ENCODE peak calls at places on chromosome 3, in nine cellular contexts. One of them, this sample, is unnamed.

GRCh38 chr3:111070772-111071256 is 802 bp upstream of the NECTIN3 start:
- DNase-seq in SW 1271: peak
- DNase-seq in GM20000: peak
- DNase-seq in activated CD8-positive, alpha-beta memory T cell treated with anti-CD3 and anti-CD28 coated beads for 48 hours: peak
- DNase-seq in stimulated activated CD8-positive, alpha-beta memory T cell treated with anti-CD3 and anti-CD28 coated beads, Interleukin-4, amount 100 ng/mL, for 24 hours: no peak
- DNase-seq in NCI-H524: peak
- DNase-seq in astrocyte of the hippocampus: no peak
- DNase-seq in stomach: no peak
- DNase-seq in SHP77: no peak
- DNase-seq in this sample: no peak

GRCh38 chr3:23702198-23702597 is 103.6 kb upstream of the UBE2E1 start:
- DNase-seq in astrocyte of the hippocampus: peak
- DNase-seq in NCI-H524: no peak
- DNase-seq in stomach: no peak
- DNase-seq in activated CD8-positive, alpha-beta memory T cell treated with anti-CD3 and anti-CD28 coated beads for 48 hours: no peak
- DNase-seq in SW 1271: no peak
- DNase-seq in SHP77: no peak
- DNase-seq in GM20000: no peak
- DNase-seq in stimulated activated CD8-positive, alpha-beta memory T cell treated with anti-CD3 and anti-CD28 coated beads, Interleukin-4, amount 100 ng/mL, for 24 hours: no peak
- DNase-seq in this sample: no peak

GRCh38 chr3:15317164-15317477 is 15.3 kb downstream of the SH3BP5 start:
- DNase-seq in astrocyte of the hippocampus: peak
- DNase-seq in stimulated activated CD8-positive, alpha-beta memory T cell treated with anti-CD3 and anti-CD28 coated beads, Interleukin-4, amount 100 ng/mL, for 24 hours: no peak
- DNase-seq in SHP77: no peak
- DNase-seq in GM20000: no peak
- DNase-seq in activated CD8-positive, alpha-beta memory T cell treated with anti-CD3 and anti-CD28 coated beads for 48 hours: no peak
- DNase-seq in stomach: no peak
- DNase-seq in NCI-H524: no peak
- DNase-seq in SW 1271: no peak
- DNase-seq in this sample: no peak

GRCh38 chr3:46845860-46846623 is 17.2 kb downstream of the MYL3 start:
- DNase-seq in activated CD8-positive, alpha-beta memory T cell treated with anti-CD3 and anti-CD28 coated beads for 48 hours: peak
- DNase-seq in astrocyte of the hippocampus: peak
- DNase-seq in stomach: peak
- DNase-seq in stimulated activated CD8-positive, alpha-beta memory T cell treated with anti-CD3 and anti-CD28 coated beads, Interleukin-4, amount 100 ng/mL, for 24 hours: peak
- DNase-seq in SW 1271: no peak
- DNase-seq in GM20000: peak
- DNase-seq in NCI-H524: peak
- DNase-seq in SHP77: peak
- DNase-seq in this sample: peak

GRCh38 chr3:50924638-50925037 is 249.9 kb downstream of the DOCK3 start:
- DNase-seq in stimulated activated CD8-positive, alpha-beta memory T cell treated with anti-CD3 and anti-CD28 coated beads, Interleukin-4, amount 100 ng/mL, for 24 hours: no peak
- DNase-seq in NCI-H524: no peak
- DNase-seq in astrocyte of the hippocampus: no peak
- DNase-seq in GM20000: no peak
- DNase-seq in activated CD8-positive, alpha-beta memory T cell treated with anti-CD3 and anti-CD28 coated beads for 48 hours: no peak
- DNase-seq in stomach: no peak
- DNase-seq in SHP77: no peak
- DNase-seq in SW 1271: no peak
- DNase-seq in this sample: no peak

GRCh38 chr3:136632625-136633081 is 119.5 kb downstream of the STAG1 start:
- DNase-seq in activated CD8-positive, alpha-beta memory T cell treated with anti-CD3 and anti-CD28 coated beads for 48 hours: no peak
- DNase-seq in GM20000: no peak
- DNase-seq in SW 1271: no peak
- DNase-seq in stomach: no peak
- DNase-seq in SHP77: no peak
- DNase-seq in astrocyte of the hippocampus: no peak
- DNase-seq in NCI-H524: no peak
- DNase-seq in stimulated activated CD8-positive, alpha-beta memory T cell treated with anti-CD3 and anti-CD28 coated beads, Interleukin-4, amount 100 ng/mL, for 24 hours: no peak
- DNase-seq in this sample: no peak

GRCh38 chr3:51828297-51828696 is 33.1 kb upstream of the IQCF2 start:
- DNase-seq in GM20000: no peak
- DNase-seq in SHP77: no peak
- DNase-seq in activated CD8-positive, alpha-beta memory T cell treated with anti-CD3 and anti-CD28 coated beads for 48 hours: no peak
- DNase-seq in stimulated activated CD8-positive, alpha-beta memory T cell treated with anti-CD3 and anti-CD28 coated beads, Interleukin-4, amount 100 ng/mL, for 24 hours: no peak
- DNase-seq in SW 1271: no peak
- DNase-seq in NCI-H524: no peak
- DNase-seq in stomach: no peak
- DNase-seq in astrocyte of the hippocampus: no peak
- DNase-seq in this sample: no peak

GRCh38 chr3:110667216-110667615 is 404.4 kb upstream of the NECTIN3 start:
- DNase-seq in stimulated activated CD8-positive, alpha-beta memory T cell treated with anti-CD3 and anti-CD28 coated beads, Interleukin-4, amount 100 ng/mL, for 24 hours: no peak
- DNase-seq in SW 1271: no peak
- DNase-seq in stomach: no peak
- DNase-seq in SHP77: no peak
- DNase-seq in NCI-H524: no peak
- DNase-seq in activated CD8-positive, alpha-beta memory T cell treated with anti-CD3 and anti-CD28 coated beads for 48 hours: no peak
- DNase-seq in astrocyte of the hippocampus: peak
- DNase-seq in GM20000: no peak
- DNase-seq in this sample: no peak

GRCh38 chr3:179563298-179563934 is 690 bp downstream of the ACTL6A start:
- DNase-seq in astrocyte of the hippocampus: peak
- DNase-seq in activated CD8-positive, alpha-beta memory T cell treated with anti-CD3 and anti-CD28 coated beads for 48 hours: peak
- DNase-seq in SW 1271: peak
- DNase-seq in stimulated activated CD8-positive, alpha-beta memory T cell treated with anti-CD3 and anti-CD28 coated beads, Interleukin-4, amount 100 ng/mL, for 24 hours: peak
- DNase-seq in SHP77: peak
- DNase-seq in NCI-H524: peak
- DNase-seq in GM20000: peak
- DNase-seq in stomach: peak
- DNase-seq in this sample: peak

GRCh38 chr3:42701371-42702065 is 1.1 kb downstream of the HHATL start:
- DNase-seq in stimulated activated CD8-positive, alpha-beta memory T cell treated with anti-CD3 and anti-CD28 coated beads, Interleukin-4, amount 100 ng/mL, for 24 hours: peak
- DNase-seq in SW 1271: no peak
- DNase-seq in astrocyte of the hippocampus: peak
- DNase-seq in stomach: peak
- DNase-seq in activated CD8-positive, alpha-beta memory T cell treated with anti-CD3 and anti-CD28 coated beads for 48 hours: peak
- DNase-seq in NCI-H524: no peak
- DNase-seq in SHP77: peak
- DNase-seq in GM20000: peak
- DNase-seq in this sample: peak

GRCh38 chr3:118228151-118228550 is 806.5 kb downstream of the IGSF11 start:
- DNase-seq in SHP77: no peak
- DNase-seq in SW 1271: no peak
- DNase-seq in astrocyte of the hippocampus: no peak
- DNase-seq in activated CD8-positive, alpha-beta memory T cell treated with anti-CD3 and anti-CD28 coated beads for 48 hours: no peak
- DNase-seq in GM20000: no peak
- DNase-seq in NCI-H524: no peak
- DNase-seq in stimulated activated CD8-positive, alpha-beta memory T cell treated with anti-CD3 and anti-CD28 coated beads, Interleukin-4, amount 100 ng/mL, for 24 hours: no peak
- DNase-seq in stomach: no peak
- DNase-seq in this sample: no peak

GRCh38 chr3:147618636-147619035 is 209.5 kb downstream of the ZIC1 start:
- DNase-seq in activated CD8-positive, alpha-beta memory T cell treated with anti-CD3 and anti-CD28 coated beads for 48 hours: no peak
- DNase-seq in SHP77: no peak
- DNase-seq in SW 1271: no peak
- DNase-seq in NCI-H524: peak
- DNase-seq in GM20000: no peak
- DNase-seq in astrocyte of the hippocampus: no peak
- DNase-seq in stimulated activated CD8-positive, alpha-beta memory T cell treated with anti-CD3 and anti-CD28 coated beads, Interleukin-4, amount 100 ng/mL, for 24 hours: no peak
- DNase-seq in stomach: no peak
- DNase-seq in this sample: no peak

GRCh38 chr3:125641901-125642300 is 46.6 kb upstream of the OSBPL11 start:
- DNase-seq in astrocyte of the hippocampus: no peak
- DNase-seq in activated CD8-positive, alpha-beta memory T cell treated with anti-CD3 and anti-CD28 coated beads for 48 hours: no peak
- DNase-seq in GM20000: no peak
- DNase-seq in NCI-H524: no peak
- DNase-seq in stomach: no peak
- DNase-seq in SW 1271: no peak
- DNase-seq in SHP77: no peak
- DNase-seq in stimulated activated CD8-positive, alpha-beta memory T cell treated with anti-CD3 and anti-CD28 coated beads, Interleukin-4, amount 100 ng/mL, for 24 hours: no peak
- DNase-seq in this sample: no peak

GRCh38 chr3:33942483-33943150 is 144.2 kb downstream of the PDCD6IP start:
- DNase-seq in stomach: no peak
- DNase-seq in NCI-H524: no peak
- DNase-seq in activated CD8-positive, alpha-beta memory T cell treated with anti-CD3 and anti-CD28 coated beads for 48 hours: no peak
- DNase-seq in SHP77: no peak
- DNase-seq in stimulated activated CD8-positive, alpha-beta memory T cell treated with anti-CD3 and anti-CD28 coated beads, Interleukin-4, amount 100 ng/mL, for 24 hours: no peak
- DNase-seq in SW 1271: no peak
- DNase-seq in astrocyte of the hippocampus: no peak
- DNase-seq in GM20000: no peak
- DNase-seq in this sample: no peak

GRCh38 chr3:47005212-47006144 is 26.0 kb downstream of the NBEAL2 start:
- DNase-seq in stomach: no peak
- DNase-seq in NCI-H524: no peak
- DNase-seq in SHP77: no peak
- DNase-seq in GM20000: no peak
- DNase-seq in SW 1271: no peak
- DNase-seq in astrocyte of the hippocampus: no peak
- DNase-seq in stimulated activated CD8-positive, alpha-beta memory T cell treated with anti-CD3 and anti-CD28 coated beads, Interleukin-4, amount 100 ng/mL, for 24 hours: no peak
- DNase-seq in activated CD8-positive, alpha-beta memory T cell treated with anti-CD3 and anti-CD28 coated beads for 48 hours: no peak
- DNase-seq in this sample: no peak

GRCh38 chr3:142009029-142009428 is 132.6 kb downstream of the ATP1B3 start:
- DNase-seq in GM20000: no peak
- DNase-seq in astrocyte of the hippocampus: no peak
- DNase-seq in SHP77: no peak
- DNase-seq in activated CD8-positive, alpha-beta memory T cell treated with anti-CD3 and anti-CD28 coated beads for 48 hours: no peak
- DNase-seq in stimulated activated CD8-positive, alpha-beta memory T cell treated with anti-CD3 and anti-CD28 coated beads, Interleukin-4, amount 100 ng/mL, for 24 hours: no peak
- DNase-seq in stomach: no peak
- DNase-seq in NCI-H524: no peak
- DNase-seq in SW 1271: no peak
- DNase-seq in this sample: no peak

GRCh38 chr3:195807681-195808121 is 4.0 kb downstream of the MUC4 start:
- DNase-seq in activated CD8-positive, alpha-beta memory T cell treated with anti-CD3 and anti-CD28 coated beads for 48 hours: no peak
- DNase-seq in GM20000: no peak
- DNase-seq in NCI-H524: no peak
- DNase-seq in astrocyte of the hippocampus: no peak
- DNase-seq in stomach: no peak
- DNase-seq in stimulated activated CD8-positive, alpha-beta memory T cell treated with anti-CD3 and anti-CD28 coated beads, Interleukin-4, amount 100 ng/mL, for 24 hours: no peak
- DNase-seq in SW 1271: no peak
- DNase-seq in SHP77: no peak
- DNase-seq in this sample: no peak

GRCh38 chr3:175068587-175068986 is 209.5 kb downstream of the NAALADL2 start:
- DNase-seq in astrocyte of the hippocampus: no peak
- DNase-seq in GM20000: no peak
- DNase-seq in stimulated activated CD8-positive, alpha-beta memory T cell treated with anti-CD3 and anti-CD28 coated beads, Interleukin-4, amount 100 ng/mL, for 24 hours: no peak
- DNase-seq in NCI-H524: no peak
- DNase-seq in SHP77: no peak
- DNase-seq in activated CD8-positive, alpha-beta memory T cell treated with anti-CD3 and anti-CD28 coated beads for 48 hours: no peak
- DNase-seq in SW 1271: no peak
- DNase-seq in stomach: no peak
- DNase-seq in this sample: no peak

GRCh38 chr3:182129745-182130144 is 418.0 kb downstream of the SOX2 start:
- DNase-seq in NCI-H524: no peak
- DNase-seq in SW 1271: no peak
- DNase-seq in GM20000: no peak
- DNase-seq in SHP77: no peak
- DNase-seq in stimulated activated CD8-positive, alpha-beta memory T cell treated with anti-CD3 and anti-CD28 coated beads, Interleukin-4, amount 100 ng/mL, for 24 hours: no peak
- DNase-seq in activated CD8-positive, alpha-beta memory T cell treated with anti-CD3 and anti-CD28 coated beads for 48 hours: no peak
- DNase-seq in stomach: no peak
- DNase-seq in astrocyte of the hippocampus: no peak
- DNase-seq in this sample: no peak

GRCh38 chr3:138407236-138407907 is 27.0 kb upstream of the ESYT3 start:
- DNase-seq in stimulated activated CD8-positive, alpha-beta memory T cell treated with anti-CD3 and anti-CD28 coated beads, Interleukin-4, amount 100 ng/mL, for 24 hours: no peak
- DNase-seq in SW 1271: no peak
- DNase-seq in GM20000: no peak
- DNase-seq in stomach: no peak
- DNase-seq in NCI-H524: no peak
- DNase-seq in SHP77: no peak
- DNase-seq in astrocyte of the hippocampus: no peak
- DNase-seq in activated CD8-positive, alpha-beta memory T cell treated with anti-CD3 and anti-CD28 coated beads for 48 hours: no peak
- DNase-seq in this sample: no peak

GRCh38 chr3:14565791-14566588 is 25.8 kb upstream of the GRIP2 start:
- DNase-seq in stimulated activated CD8-positive, alpha-beta memory T cell treated with anti-CD3 and anti-CD28 coated beads, Interleukin-4, amount 100 ng/mL, for 24 hours: no peak
- DNase-seq in SW 1271: no peak
- DNase-seq in astrocyte of the hippocampus: peak
- DNase-seq in activated CD8-positive, alpha-beta memory T cell treated with anti-CD3 and anti-CD28 coated beads for 48 hours: no peak
- DNase-seq in stomach: peak
- DNase-seq in GM20000: no peak
- DNase-seq in NCI-H524: no peak
- DNase-seq in SHP77: no peak
- DNase-seq in this sample: peak

GRCh38 chr3:126925411-126926171 is 57.3 kb upstream of the PLXNA1 start:
- DNase-seq in SHP77: no peak
- DNase-seq in NCI-H524: no peak
- DNase-seq in stimulated activated CD8-positive, alpha-beta memory T cell treated with anti-CD3 and anti-CD28 coated beads, Interleukin-4, amount 100 ng/mL, for 24 hours: no peak
- DNase-seq in stomach: no peak
- DNase-seq in activated CD8-positive, alpha-beta memory T cell treated with anti-CD3 and anti-CD28 coated beads for 48 hours: no peak
- DNase-seq in SW 1271: no peak
- DNase-seq in GM20000: no peak
- DNase-seq in astrocyte of the hippocampus: no peak
- DNase-seq in this sample: no peak

GRCh38 chr3:134242649-134243637 is 7.7 kb downstream of the RYK start:
- DNase-seq in SHP77: no peak
- DNase-seq in SW 1271: no peak
- DNase-seq in activated CD8-positive, alpha-beta memory T cell treated with anti-CD3 and anti-CD28 coated beads for 48 hours: no peak
- DNase-seq in NCI-H524: no peak
- DNase-seq in GM20000: no peak
- DNase-seq in stimulated activated CD8-positive, alpha-beta memory T cell treated with anti-CD3 and anti-CD28 coated beads, Interleukin-4, amount 100 ng/mL, for 24 hours: no peak
- DNase-seq in stomach: no peak
- DNase-seq in astrocyte of the hippocampus: peak
- DNase-seq in this sample: no peak

GRCh38 chr3:141368062-141368924 is at the start of gene ZBTB38:
- DNase-seq in astrocyte of the hippocampus: peak
- DNase-seq in GM20000: peak
- DNase-seq in stimulated activated CD8-positive, alpha-beta memory T cell treated with anti-CD3 and anti-CD28 coated beads, Interleukin-4, amount 100 ng/mL, for 24 hours: no peak
- DNase-seq in SW 1271: peak
- DNase-seq in activated CD8-positive, alpha-beta memory T cell treated with anti-CD3 and anti-CD28 coated beads for 48 hours: no peak
- DNase-seq in stomach: peak
- DNase-seq in SHP77: peak
- DNase-seq in NCI-H524: no peak
- DNase-seq in this sample: peak

GRCh38 chr3:52685285-52685704 is 418 bp downstream of the PBRM1 start:
- DNase-seq in stomach: peak
- DNase-seq in SHP77: peak
- DNase-seq in SW 1271: no peak
- DNase-seq in astrocyte of the hippocampus: peak
- DNase-seq in activated CD8-positive, alpha-beta memory T cell treated with anti-CD3 and anti-CD28 coated beads for 48 hours: peak
- DNase-seq in NCI-H524: peak
- DNase-seq in stimulated activated CD8-positive, alpha-beta memory T cell treated with anti-CD3 and anti-CD28 coated beads, Interleukin-4, amount 100 ng/mL, for 24 hours: peak
- DNase-seq in GM20000: peak
- DNase-seq in this sample: peak

GRCh38 chr3:186070996-186071395 is 37.9 kb downstream of the ETV5 start:
- DNase-seq in SW 1271: no peak
- DNase-seq in astrocyte of the hippocampus: no peak
- DNase-seq in SHP77: no peak
- DNase-seq in GM20000: no peak
- DNase-seq in activated CD8-positive, alpha-beta memory T cell treated with anti-CD3 and anti-CD28 coated beads for 48 hours: no peak
- DNase-seq in NCI-H524: no peak
- DNase-seq in stimulated activated CD8-positive, alpha-beta memory T cell treated with anti-CD3 and anti-CD28 coated beads, Interleukin-4, amount 100 ng/mL, for 24 hours: no peak
- DNase-seq in stomach: no peak
- DNase-seq in this sample: no peak